ENCODE peak calls at places on chromosomes 2 and 18, in six cellular contexts. B is A549, F is thoracic aorta, Q is endodermal cell, K is NB4, I is HFF-Myc. C is an unnamed sample.

GRCh38 chr2:50743471-50743870 is 288.5 kb downstream of the NRXN1 start:
- DNase-seq in Q (no peak), I (no peak), B (no peak), F (no peak), K (no peak), C (no peak)

GRCh38 chr2:205766765-205767359 is 84.6 kb downstream of the NRP2 start:
- DNase-seq in K (peak), I (no peak), B (peak), F (no peak), Q (peak), C (no peak)

GRCh38 chr2:240632291-240632670 is 7.0 kb downstream of the GPR35 start:
- DNase-seq in Q (peak), B (no peak), I (no peak), F (no peak), K (no peak), C (no peak)

GRCh38 chr2:182767578-182767977 is 51.5 kb downstream of the DNAJC10 start:
- DNase-seq in F (no peak), I (no peak), B (peak), Q (peak), K (peak), C (no peak)

GRCh38 chr2:69296421-69296820 is 90.6 kb downstream of the GFPT1 start:
- DNase-seq in F (no peak), B (no peak), K (no peak), Q (no peak), I (no peak), C (no peak)

GRCh38 chr2:168920504-168921157 is 19.5 kb downstream of the G6PC2 start:
- DNase-seq in F (no peak), B (peak), K (peak), Q (no peak), I (peak), C (no peak)

GRCh38 chr2:218465987-218466633 is 47.2 kb downstream of the VIL1 start:
- DNase-seq in Q (no peak), I (no peak), K (peak), B (peak), F (no peak), C (no peak)

GRCh38 chr2:240925191-240925575 is 19.0 kb downstream of the CROCC2 start:
- DNase-seq in K (peak), F (no peak), Q (no peak), B (peak), I (no peak), C (no peak)

GRCh38 chr2:179842498-179843153 is 18.8 kb downstream of the ZNF385B start:
- DNase-seq in K (peak), Q (peak), I (peak), B (peak), F (no peak), C (no peak)

GRCh38 chr2:96702098-96702785 is 37.6 kb downstream of the LMAN2L start:
- DNase-seq in B (no peak), I (no peak), Q (peak), F (no peak), K (no peak), C (no peak)

GRCh38 chr2:112907001-112907949 is 3.7 kb upstream of the IL37 start:
- DNase-seq in F (no peak), B (no peak), Q (no peak), I (no peak), K (no peak), C (no peak)

GRCh38 chr2:52934354-52934898 is 833.2 kb upstream of the CHAC2 start:
- DNase-seq in B (peak), Q (no peak), I (no peak), K (no peak), F (no peak), C (peak)

GRCh38 chr2:42698940-42699339 is 65.0 kb downstream of the OXER1 start:
- DNase-seq in B (no peak), F (no peak), Q (no peak), K (no peak), I (no peak), C (no peak)

GRCh38 chr2:218217366-218218309 is 649 bp downstream of the ARPC2 start:
- DNase-seq in K (peak), Q (peak), I (no peak), B (peak), F (no peak), C (no peak)

GRCh38 chr2:16142383-16143361 is 202.3 kb downstream of the MYCN start:
- DNase-seq in K (no peak), I (no peak), F (no peak), Q (peak), B (no peak), C (no peak)

GRCh38 chr18:32349728-32350395 is 120.8 kb downstream of the GAREM1 start:
- DNase-seq in Q (no peak), K (no peak), F (peak), B (peak), I (peak), C (peak)

GRCh38 chr2:195428673-195429072 is 228.4 kb upstream of the SLC39A10 start:
- DNase-seq in B (no peak), I (no peak), K (no peak), Q (no peak), F (no peak), C (no peak)

GRCh38 chr2:25250331-25251031 is 82.1 kb upstream of the POMC start:
- DNase-seq in K (no peak), B (no peak), F (no peak), I (peak), Q (peak), C (no peak)

GRCh38 chr2:60957643-60958042 is 59.9 kb upstream of the PEX13 start:
- DNase-seq in K (no peak), Q (no peak), B (no peak), F (no peak), I (no peak), C (no peak)

GRCh38 chr2:241913703-241914102 is 44.2 kb downstream of the RTP5 start:
- DNase-seq in B (no peak), K (no peak), F (no peak), I (no peak), Q (no peak), C (no peak)

GRCh38 chr2:213241817-213242216 is 42.4 kb upstream of the SPAG16 start:
- DNase-seq in F (no peak), Q (no peak), I (no peak), B (no peak), K (no peak), C (no peak)

GRCh38 chr2:17643031-17643615 is 102.6 kb downstream of the VSNL1 start:
- DNase-seq in F (no peak), K (peak), B (peak), I (peak), Q (no peak), C (peak)

GRCh38 chr2:53969285-53970094 is 1.3 kb downstream of the PSME4 start:
- DNase-seq in B (peak), Q (no peak), K (peak), I (no peak), F (no peak), C (peak)

GRCh38 chr18:77087391-77088141 is 45.0 kb downstream of the MBP start:
- DNase-seq in I (no peak), Q (peak), B (no peak), F (no peak), K (no peak), C (no peak)

GRCh38 chr2:11305958-11306357 is 38.5 kb downstream of the ROCK2 start:
- DNase-seq in Q (no peak), F (no peak), B (no peak), I (no peak), K (no peak), C (no peak)

GRCh38 chr18:10261315-10262276 is 192.8 kb upstream of the APCDD1 start:
- DNase-seq in I (no peak), Q (no peak), B (no peak), F (no peak), K (peak), C (no peak)

GRCh38 chr2:239735131-239735828 is 289.9 kb downstream of the NDUFA10 start:
- DNase-seq in I (no peak), F (no peak), B (no peak), Q (peak), K (no peak), C (no peak)

GRCh38 chr2:232524771-232525170 is 1.2 kb upstream of the CHRND start:
- DNase-seq in Q (no peak), K (no peak), F (no peak), B (no peak), I (no peak), C (no peak)

GRCh38 chr2:232521524-232521923 is 1.3 kb downstream of the PRSS56 start:
- DNase-seq in B (no peak), K (no peak), F (no peak), I (no peak), Q (no peak), C (no peak)

GRCh38 chr2:232522014-232522854 is 2.0 kb downstream of the PRSS56 start:
- DNase-seq in Q (peak), I (no peak), K (peak), F (no peak), B (peak), C (no peak)

GRCh38 chr2:232523682-232524597 is 2.0 kb upstream of the CHRND start:
- DNase-seq in K (peak), F (no peak), Q (peak), B (peak), I (no peak), C (no peak)

DNA sequence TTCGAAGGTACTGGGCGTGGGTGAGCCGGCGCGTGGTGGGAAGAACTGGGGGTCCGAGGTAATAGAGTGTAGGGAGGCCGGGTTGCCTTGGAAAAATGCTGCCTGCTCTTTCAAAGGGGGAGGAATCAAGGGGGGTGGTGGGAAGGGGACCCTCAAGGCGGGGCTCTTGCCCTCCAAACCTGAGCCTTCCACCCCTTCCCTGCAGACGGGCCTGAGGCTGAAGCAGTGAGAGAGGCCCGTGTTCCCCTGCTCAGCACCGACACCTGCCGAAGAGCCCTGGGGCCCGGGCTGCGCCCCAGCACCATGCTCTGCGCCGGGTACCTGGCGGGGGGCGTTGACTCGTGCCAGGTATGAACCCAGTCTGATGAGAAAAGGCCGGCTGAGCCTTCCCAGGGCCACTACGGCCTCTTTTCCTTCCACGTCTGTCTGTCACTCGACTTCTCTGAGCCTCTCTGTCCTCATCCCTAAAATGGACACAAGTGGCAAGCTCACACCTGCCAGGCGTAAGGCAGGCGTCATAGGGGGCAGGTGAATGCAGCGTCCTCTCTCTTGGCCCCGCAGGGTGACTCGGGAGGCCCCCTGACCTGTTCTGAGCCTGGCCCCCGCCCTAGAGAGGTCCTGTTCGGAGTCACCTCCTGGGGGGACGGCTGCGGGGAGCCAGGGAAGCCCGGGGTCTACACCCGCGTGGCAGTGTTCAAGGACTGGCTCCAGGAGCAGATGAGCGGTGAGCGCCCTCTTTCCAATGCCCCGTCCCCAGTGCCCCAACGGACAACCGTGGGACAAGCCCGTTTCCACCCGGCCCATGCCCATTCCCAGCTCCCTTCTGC is 2.9 kb downstream of the PRSS56 start:
- DNase-seq in F (no peak), Q (peak), B (peak), I (no peak), K (no peak), C (no peak)
- H3K4me3 ChIP-seq in F (peak), Q (peak), B (peak), I (no peak), K (no peak), C (no peak)

GRCh38 chr18:48884306-48885235 is 66.2 kb downstream of the SMAD7 start:
- DNase-seq in I (no peak), F (no peak), B (no peak), Q (peak), K (no peak), C (no peak)
- TF ChIP-seq CTCF in I (no peak), F (no peak), B (no peak), Q (no peak), K (no peak), C (no peak)

DNA sequence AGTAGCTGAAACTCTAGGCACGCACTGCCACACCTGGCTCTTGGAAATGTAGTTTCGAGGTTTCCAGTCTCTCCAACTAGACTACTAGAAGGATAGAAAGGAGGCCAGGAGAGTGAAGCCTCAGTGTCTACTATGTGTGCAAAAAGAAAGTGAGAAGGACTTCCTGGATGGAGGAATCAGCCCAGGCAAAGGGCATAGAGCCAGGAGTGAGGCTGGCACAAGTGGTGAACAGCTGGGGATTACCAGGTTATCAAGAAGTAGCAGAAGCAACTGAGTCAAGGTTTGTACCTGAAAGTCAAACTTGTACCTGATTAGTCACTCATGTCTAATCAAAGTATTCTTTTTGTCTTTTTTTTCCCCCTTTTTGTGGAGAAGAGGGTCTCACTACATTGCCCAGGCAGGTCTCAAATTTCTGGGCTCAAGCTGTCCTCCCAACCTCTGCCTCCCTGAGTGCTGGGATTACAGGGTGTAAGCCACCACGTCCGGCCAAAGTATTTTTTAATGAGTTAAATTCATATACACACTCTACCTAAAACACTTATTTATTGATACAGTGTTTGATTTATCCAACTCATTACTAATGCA is 8.7 kb upstream of the FZD5 start:
- DNase-seq in F (no peak), I (no peak), B (no peak), K (no peak), Q (peak), C (no peak)
- H3K4me3 ChIP-seq in F (no peak), I (no peak), B (no peak), K (no peak), Q (no peak), C (no peak)

DNA sequence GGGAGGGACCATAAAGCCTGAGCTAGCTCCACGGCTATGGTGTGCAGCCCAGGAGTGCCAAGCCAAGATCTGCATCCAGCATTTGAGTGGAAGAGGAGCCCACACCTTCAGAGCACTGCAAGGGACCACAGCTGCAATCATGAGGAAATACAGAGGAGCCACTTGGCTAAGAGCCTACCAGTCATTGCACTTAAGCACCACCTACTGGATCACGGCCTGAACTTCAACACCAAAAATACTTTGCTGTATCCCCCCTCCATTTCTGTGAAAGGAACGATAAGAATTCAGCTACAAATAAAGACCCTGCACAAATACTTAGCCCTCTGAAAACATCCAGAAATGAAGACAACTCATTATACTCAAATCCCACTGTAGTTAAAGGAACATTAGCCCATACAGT is 545.3 kb downstream of the TSN start:
- DNase-seq in F (no peak), B (peak), K (peak), I (no peak), Q (no peak), C (no peak)
- TF ChIP-seq CTCF in F (no peak), B (no peak), K (peak), I (no peak), Q (peak), C (no peak)

GRCh38 chr2:134117651-134118050 is 136.2 kb upstream of the MGAT5 start:
- DNase-seq in B (no peak), K (no peak), Q (no peak), I (no peak), F (no peak), C (no peak)

GRCh38 chr2:134120160-134120717 is 133.6 kb upstream of the MGAT5 start:
- DNase-seq in I (no peak), K (no peak), B (no peak), Q (peak), F (no peak), C (no peak)

GRCh38 chr2:134119117-134119671 is 134.7 kb upstream of the MGAT5 start:
- DNase-seq in I (no peak), K (peak), B (no peak), F (no peak), Q (no peak), C (no peak)

GRCh38 chr2:134119672-134120159 is 134.2 kb upstream of the MGAT5 start:
- DNase-seq in Q (peak), F (peak), I (peak), K (peak), B (peak), C (peak)

GRCh38 chr2:134118279-134119116 is 135.4 kb upstream of the MGAT5 start:
- DNase-seq in K (peak), Q (peak), I (peak), B (peak), F (peak), C (peak)
- H3K4me3 ChIP-seq in K (no peak), Q (peak), I (no peak), B (no peak), F (peak), C (no peak)

DNA sequence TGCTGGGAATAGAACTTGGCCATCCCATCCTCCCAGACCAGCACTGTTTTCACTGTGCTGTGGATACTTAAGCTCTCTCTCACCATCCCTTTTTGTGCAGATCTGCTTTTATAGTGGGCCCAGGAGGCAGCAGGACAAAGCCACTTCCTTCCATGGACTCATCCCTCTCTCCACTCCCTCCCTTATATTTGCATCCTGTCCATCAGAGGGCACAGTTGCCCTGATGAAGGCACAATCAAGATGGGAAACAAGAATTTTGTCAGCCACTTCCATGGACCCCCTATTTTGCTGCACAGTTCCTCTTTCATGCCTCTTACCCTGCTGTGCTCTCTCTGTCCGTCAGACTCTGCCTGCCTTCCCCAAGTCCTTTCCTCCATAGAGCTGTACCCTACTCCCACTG is 338.7 kb downstream of the HRH4 start:
- DNase-seq in I (no peak), F (no peak), B (no peak), K (peak), Q (no peak), C (no peak)
- TF ChIP-seq CTCF in I (peak), F (no peak), B (no peak), K (no peak), Q (no peak), C (peak)

GRCh38 chr18:22175326-22175725 is 5.9 kb downstream of the GATA6 start:
- DNase-seq in I (no peak), Q (no peak), B (no peak), F (no peak), K (no peak), C (no peak)

GRCh38 chr18:22176282-22176621 is 6.9 kb downstream of the GATA6 start:
- DNase-seq in B (no peak), K (no peak), F (no peak), Q (no peak), I (no peak), C (no peak)

GRCh38 chr18:22173928-22174301 is 4.5 kb downstream of the GATA6 start:
- DNase-seq in B (no peak), F (no peak), K (no peak), I (no peak), Q (peak), C (no peak)

GRCh38 chr18:22173221-22173927 is 4.0 kb downstream of the GATA6 start:
- DNase-seq in Q (peak), F (no peak), I (no peak), K (no peak), B (no peak), C (no peak)

DNA sequence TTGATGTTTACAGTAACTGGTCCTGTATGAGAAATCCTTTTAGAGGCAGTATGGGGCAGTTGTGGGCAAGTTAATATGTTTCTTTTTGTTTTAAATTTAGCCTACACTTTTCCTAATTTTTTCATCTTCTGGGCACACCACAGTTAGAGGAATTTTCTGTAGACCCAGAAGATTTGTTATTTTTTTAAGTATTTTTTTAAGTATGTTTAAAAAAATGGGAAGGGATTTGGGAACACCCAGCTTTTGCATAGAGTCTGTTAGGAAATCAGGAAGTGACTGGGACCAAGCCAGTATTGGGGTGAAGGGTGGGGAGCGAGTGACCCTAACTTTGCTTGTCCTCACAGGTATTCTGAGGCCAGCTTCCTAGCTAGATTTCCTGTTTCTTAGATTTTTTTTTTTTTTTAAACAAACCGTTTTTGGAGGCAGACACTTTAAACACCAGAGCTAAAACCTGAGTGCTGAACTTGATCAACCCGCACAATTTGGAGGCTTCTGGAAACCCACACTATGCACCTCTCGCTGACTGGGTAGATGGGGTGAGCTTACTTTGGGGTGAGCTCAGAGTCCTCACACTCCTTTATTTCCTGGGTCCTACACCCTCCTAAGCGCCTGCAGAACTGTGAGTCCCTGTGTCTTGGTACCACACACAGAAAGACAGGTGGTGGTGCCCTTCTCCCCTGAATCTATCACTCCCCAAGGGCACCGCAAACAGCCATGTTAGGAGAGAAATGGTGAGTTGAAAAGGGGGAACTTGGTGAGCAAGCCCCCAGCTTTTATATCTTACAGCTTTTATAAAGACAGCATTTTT is 5.2 kb downstream of the GATA6 start:
- DNase-seq in Q (peak), I (no peak), K (no peak), F (no peak), B (no peak), C (no peak)
- H3K4me3 ChIP-seq in Q (peak), I (no peak), K (no peak), F (peak), B (no peak), C (peak)

C was measured in retinal pigment epithelial cell.